ENCODE peak calls at places on chromosomes 11 and 22, in ten cellular contexts. O is uterus, J is tibial nerve, E is esophagus squamous epithelium, V is right lobe of liver, X is ovary, H is sigmoid colon, B is spleen, K is K562, P is IMR-90. A is an unnamed sample. For H3K27me3, the result is how much of the 10 kb centered on the place peaks cover.

GRCh38 chr11:21965221-21965620 is 227.7 kb upstream of the ANO5 start:
- DNase-seq in P (no peak), J (no peak), V (no peak), H (no peak), K (no peak), O (no peak), E (no peak), B (no peak), X (no peak), A (no peak)

GRCh38 chr22:32830473-32830872 is 29.0 kb downstream of the TIMP3 start:
- DNase-seq in O (no peak), V (peak), X (no peak), K (no peak), E (no peak), J (no peak), P (no peak), H (peak), B (peak), A (no peak)

GRCh38 chr11:112884012-112884767 is 77.0 kb upstream of the NCAM1 start:
- DNase-seq in E (no peak), J (no peak), O (peak), H (no peak), B (no peak), K (no peak), V (no peak), P (no peak), X (no peak), A (no peak)

GRCh38 chr11:85759915-85760314 is 51.0 kb downstream of the SYTL2 start:
- DNase-seq in P (peak), K (no peak), V (no peak), O (no peak), J (no peak), E (no peak), X (no peak), H (no peak), B (no peak), A (no peak)

GRCh38 chr11:14775897-14776296 is 116.1 kb downstream of the CYP2R1 start:
- DNase-seq in V (no peak), X (no peak), P (no peak), J (no peak), E (no peak), O (no peak), H (no peak), B (no peak), K (no peak), A (no peak)

GRCh38 chr11:104556606-104557301 is 341.5 kb downstream of the CASP12 start:
- DNase-seq in E (no peak), B (no peak), X (no peak), K (no peak), J (no peak), V (no peak), O (no peak), P (no peak), H (no peak), A (no peak)

GRCh38 chr22:23113067-23113846 is 28.5 kb downstream of the RSPH14 start:
- DNase-seq in P (peak), B (no peak), H (no peak), J (no peak), X (peak), K (no peak), E (no peak), O (no peak), V (no peak), A (no peak)

GRCh38 chr11:65003282-65003681 is 6.5 kb upstream of the BATF2 start:
- DNase-seq in E (no peak), H (no peak), O (no peak), J (no peak), V (no peak), K (no peak), X (no peak), B (no peak), P (peak), A (no peak)

GRCh38 chr11:83007909-83008580 is 63.7 kb downstream of the RAB30 start:
- DNase-seq in V (peak), E (no peak), J (no peak), K (peak), X (peak), H (no peak), O (peak), B (peak), P (peak), A (peak)

GRCh38 chr11:91248199-91248807 is 976.3 kb upstream of the FAT3 start:
- DNase-seq in X (no peak), V (no peak), O (no peak), B (no peak), P (peak), K (peak), J (peak), E (no peak), H (no peak), A (peak)

GRCh38 chr11:105862736-105863367 is 159.2 kb downstream of the MSANTD4 start:
- DNase-seq in V (no peak), P (peak), X (no peak), J (no peak), E (no peak), H (no peak), O (no peak), B (no peak), K (peak), A (no peak)

GRCh38 chr11:78083036-78083435 is 3.4 kb upstream of the NDUFC2 start:
- DNase-seq in K (no peak), B (no peak), P (no peak), O (no peak), J (no peak), X (no peak), E (no peak), V (no peak), H (no peak), A (no peak)

GRCh38 chr11:105229758-105230157 is 90.2 kb upstream of the CARD18 start:
- DNase-seq in V (no peak), P (peak), E (no peak), J (no peak), O (no peak), K (no peak), B (no peak), H (no peak), X (no peak), A (no peak)

GRCh38 chr11:19565639-19566038 is 147.0 kb upstream of the NAV2 start:
- DNase-seq in E (no peak), X (no peak), J (no peak), B (no peak), O (no peak), V (no peak), K (no peak), P (no peak), H (no peak), A (no peak)

DNA sequence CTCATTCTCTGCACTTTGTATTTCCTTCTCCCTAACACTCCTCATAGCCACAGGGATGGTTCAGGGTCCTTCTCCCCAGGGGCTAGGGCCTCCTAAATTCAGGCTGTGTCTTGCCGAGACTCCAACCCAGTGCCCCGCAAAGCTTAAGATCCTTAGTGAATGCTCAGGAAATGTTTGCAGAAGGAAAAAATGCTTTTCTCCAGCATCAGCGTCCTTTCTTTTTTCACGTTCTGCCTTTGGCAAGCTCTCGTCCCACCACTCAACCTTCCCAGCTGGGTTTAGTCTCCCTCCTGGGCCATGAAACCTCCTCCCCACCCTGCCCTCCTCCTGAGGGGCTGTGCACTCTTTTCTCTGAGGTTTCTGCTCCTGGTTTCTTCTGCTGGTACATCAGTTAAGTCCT is 503.8 kb upstream of the B3GAT1 start:
- DNase-seq in K (no peak), O (no peak), X (no peak), H (no peak), E (no peak), J (no peak), V (no peak), P (no peak), B (no peak), A (no peak)
- H3K4me3 ChIP-seq in K (no peak), O (no peak), X (no peak), H (no peak), E (no peak), J (no peak), V (no peak), P (no peak), B (no peak), A (no peak)

DNA sequence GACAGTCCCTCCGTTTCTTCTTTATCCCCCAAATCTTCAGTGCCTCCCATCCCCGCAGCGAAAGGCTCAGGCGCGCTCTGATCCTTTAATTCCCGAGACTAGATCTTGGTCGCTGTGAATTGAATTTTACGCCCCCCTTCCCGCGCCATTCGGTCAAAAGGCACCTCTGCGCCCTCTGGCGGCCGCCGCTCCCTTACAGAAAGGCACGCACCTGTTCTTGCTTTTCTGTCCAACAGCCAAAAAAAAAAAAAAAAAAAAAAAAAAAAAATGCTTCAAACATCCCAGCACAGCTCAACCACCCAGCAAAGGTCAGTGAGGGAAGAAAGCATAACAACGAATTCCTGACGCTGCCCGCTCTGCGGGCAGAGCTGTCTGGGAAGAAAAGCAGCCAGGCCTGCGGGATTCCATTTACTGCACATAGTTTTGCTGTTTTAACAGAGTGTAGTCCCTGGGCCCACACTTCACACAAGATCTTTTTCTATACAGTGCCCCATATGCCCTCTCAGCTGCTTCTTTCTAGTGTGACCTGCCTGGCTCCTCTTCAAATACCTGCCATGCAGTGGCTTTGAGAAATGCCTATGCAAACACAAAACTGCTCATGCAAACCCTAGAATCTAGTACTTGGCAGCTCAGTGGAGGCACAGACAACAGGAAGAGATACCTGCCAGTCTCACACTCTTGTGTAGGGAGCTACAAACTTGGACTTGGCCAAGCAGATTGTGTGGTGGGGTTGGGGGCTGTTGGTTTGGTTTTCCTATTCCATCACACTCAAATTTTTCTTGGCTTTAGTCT is 1.3 kb upstream of the ESAM start:
- DNase-seq in O (peak), H (peak), E (peak), K (peak), P (peak), J (peak), B (peak), X (peak), V (peak), A (peak)
- TF ChIP-seq POLR2A in O (no peak), H (no peak), E (no peak), K (no peak), P (no peak), J (no peak), B (no peak), X (no peak), V (no peak), A (no peak)

DNA sequence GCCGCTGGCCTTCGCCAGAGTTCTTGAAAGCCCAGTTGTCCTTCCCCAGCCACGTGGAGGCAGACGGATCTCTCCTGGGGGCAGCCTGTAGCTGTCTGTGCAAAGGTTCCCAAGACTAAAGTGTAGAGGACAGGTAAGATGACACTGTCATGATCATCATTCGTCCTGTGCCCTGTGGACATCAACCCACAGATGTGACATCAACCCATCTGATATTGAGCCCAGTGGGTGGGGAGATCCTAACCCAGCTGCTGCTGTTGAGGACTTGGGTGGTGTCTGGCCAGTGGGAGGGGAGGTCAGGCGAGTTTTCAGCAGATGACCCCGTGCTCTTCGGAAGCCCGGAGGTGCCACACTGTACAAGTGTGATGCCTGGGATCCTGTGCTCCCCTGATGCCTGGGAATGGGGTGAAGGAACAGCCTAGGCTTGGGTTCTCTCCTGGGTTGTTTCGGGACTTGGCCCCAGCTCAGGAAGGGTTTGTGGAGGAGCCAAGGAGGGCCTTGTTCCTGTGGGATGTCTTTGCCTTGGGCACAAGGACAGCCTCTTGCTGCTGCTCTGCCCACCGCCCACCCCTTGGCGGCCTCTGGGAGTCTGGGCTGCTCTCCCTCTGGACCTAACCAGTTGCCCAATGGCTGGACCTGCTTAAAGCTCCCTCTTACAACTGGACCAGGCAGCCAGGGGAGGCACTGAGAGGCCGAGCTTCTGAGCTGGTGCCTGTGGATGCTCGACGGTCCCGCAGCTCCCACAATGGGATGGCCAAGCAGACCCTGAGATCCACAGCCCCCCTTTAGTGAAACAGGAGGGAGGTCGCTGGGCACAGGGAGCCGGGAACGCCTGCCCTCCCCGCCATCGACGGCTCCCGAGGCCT is 1.0 kb upstream of the GAL start:
- DNase-seq in O (no peak), K (no peak), E (no peak), P (no peak), V (no peak), X (no peak), J (no peak), H (peak), B (no peak), A (no peak)
- H3K27me3 ChIP-seq in O (under half), K (under half), E (under half), P (under half), V (under half), X (under half), J (half or more), H (under half), B (under half), A (under half)

DNA sequence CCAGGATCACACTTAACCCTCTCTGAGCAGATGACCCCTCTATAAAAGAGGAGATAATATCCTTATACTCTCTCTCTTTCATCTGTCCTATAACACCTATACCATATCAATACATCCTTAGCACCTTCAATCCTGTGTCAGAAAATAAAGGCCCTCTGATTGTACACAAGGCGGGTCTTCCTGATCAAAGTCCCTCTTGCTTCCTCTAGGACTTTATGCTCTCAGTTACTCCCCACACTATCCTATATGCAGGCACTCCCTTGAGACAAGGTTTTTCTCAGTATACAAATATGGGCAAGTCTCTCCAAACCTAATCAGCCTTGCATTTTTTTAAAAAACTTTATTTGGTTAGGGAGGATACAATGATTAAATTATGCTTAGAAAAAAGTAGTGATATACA is 17.3 kb upstream of the HORMAD2 start:
- DNase-seq in E (no peak), P (no peak), X (no peak), B (no peak), V (no peak), J (no peak), O (no peak), H (no peak), K (no peak), A (no peak)
- H3K4me3 ChIP-seq in E (no peak), P (no peak), X (no peak), B (no peak), V (no peak), J (no peak), O (no peak), H (no peak), K (no peak), A (no peak)

DNA sequence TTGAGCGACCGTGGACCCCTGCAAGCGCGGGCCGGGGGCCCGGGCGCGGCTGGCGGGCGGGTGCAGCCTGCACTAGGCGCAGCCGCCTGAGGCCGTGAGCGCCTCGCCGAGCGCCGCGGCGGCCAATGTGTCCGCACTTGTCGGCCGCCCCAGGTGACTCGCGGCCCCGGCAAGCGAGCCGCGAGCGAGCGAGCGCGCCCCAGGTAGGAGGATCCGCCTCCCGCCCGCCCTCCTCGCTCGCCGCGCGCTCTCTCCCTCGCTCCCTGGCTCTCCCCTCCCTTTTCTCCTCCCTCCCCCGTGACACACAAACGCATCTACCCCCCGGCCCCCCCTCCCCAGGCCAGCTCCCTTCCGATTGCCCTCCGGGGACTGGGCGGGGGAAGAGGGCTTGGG is at the start of gene WNT7B:
- DNase-seq in J (no peak), O (no peak), B (no peak), E (no peak), H (no peak), V (no peak), P (no peak), X (no peak), K (peak), A (no peak)
- TF ChIP-seq POLR2A in J (no peak), O (no peak), B (no peak), E (peak), H (no peak), V (no peak), P (no peak), X (no peak), K (no peak), A (no peak)

DNA sequence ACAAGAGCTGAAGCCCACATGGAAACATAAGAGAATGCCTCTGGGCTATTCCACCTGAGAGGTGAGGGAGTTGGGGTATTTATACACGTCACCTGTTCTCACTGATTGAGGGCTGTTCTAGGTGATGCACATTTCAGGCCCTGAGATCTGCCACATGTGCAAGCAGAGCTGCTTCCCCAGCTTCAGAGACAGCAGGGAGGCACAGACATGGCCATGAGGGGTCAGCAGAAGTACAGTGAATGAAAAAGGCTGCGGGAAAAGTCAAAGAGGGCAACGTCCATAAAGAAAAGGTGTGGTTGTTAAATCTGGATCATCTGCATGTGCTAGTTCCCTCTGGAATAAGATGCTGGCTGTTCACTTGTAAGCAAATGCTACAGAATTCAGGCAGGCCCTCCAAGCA is 75.4 kb downstream of the GAB4 start:
- DNase-seq in P (no peak), K (peak), E (no peak), H (no peak), J (no peak), V (no peak), X (no peak), O (no peak), B (no peak), A (no peak)
- H3K27me3 ChIP-seq in P (under half), K (under half), E (under half), H (under half), J (under half), V (under half), X (under half), O (under half), B (under half), A (under half)

GRCh38 chr11:61832207-61832606 is 4.1 kb downstream of the FADS2 start:
- DNase-seq in B (no peak), H (no peak), E (no peak), X (no peak), K (no peak), J (no peak), V (no peak), O (no peak), P (no peak), A (no peak)

GRCh38 chr11:61834278-61835004 is 6.3 kb downstream of the FADS2 start:
- DNase-seq in J (peak), P (peak), V (no peak), K (peak), X (peak), O (peak), H (no peak), B (peak), E (no peak), A (no peak)

GRCh38 chr11:61833478-61833877 is 5.4 kb downstream of the FADS2 start:
- DNase-seq in X (no peak), O (no peak), K (no peak), V (no peak), H (no peak), P (no peak), B (peak), J (no peak), E (no peak), A (no peak)

GRCh38 chr11:61832758-61833157 is 4.7 kb downstream of the FADS2 start:
- DNase-seq in H (no peak), P (no peak), V (peak), O (no peak), J (no peak), E (no peak), X (no peak), K (no peak), B (peak), A (peak)

GRCh38 chr11:61833926-61834277 is 5.8 kb downstream of the FADS2 start:
- DNase-seq in J (no peak), O (no peak), K (peak), B (no peak), H (no peak), P (no peak), X (no peak), V (no peak), E (no peak), A (no peak)
- H3K4me3 ChIP-seq in J (no peak), O (no peak), K (no peak), B (no peak), H (no peak), P (no peak), X (no peak), V (no peak), E (no peak), A (no peak)